ENCODE peak calls at places on chromosomes 2 and 18, in five cellular contexts. One of them, this sample, is unnamed.

GRCh38 chr2:164495491-164496223 is 125.6 kb downstream of the GRB14 start:
- DNase-seq in transverse colon: no peak
- DNase-seq in spleen: no peak
- DNase-seq in sigmoid colon: no peak
- DNase-seq in prostate gland: no peak
- DNase-seq in this sample: no peak

GRCh38 chr2:84881581-84882414 is 914 bp upstream of the TRABD2A start:
- DNase-seq in transverse colon: peak
- DNase-seq in spleen: peak
- DNase-seq in sigmoid colon: peak
- DNase-seq in prostate gland: peak
- DNase-seq in this sample: peak

GRCh38 chr2:99974275-99974674 is 168.1 kb downstream of the AFF3 start:
- DNase-seq in transverse colon: no peak
- DNase-seq in spleen: no peak
- DNase-seq in sigmoid colon: no peak
- DNase-seq in prostate gland: no peak
- DNase-seq in this sample: no peak

GRCh38 chr2:241009601-241010530 is 11.4 kb downstream of the SNED1 start:
- DNase-seq in transverse colon: no peak
- DNase-seq in spleen: peak
- DNase-seq in sigmoid colon: peak
- DNase-seq in prostate gland: peak
- DNase-seq in this sample: peak

GRCh38 chr2:101971836-101972235 is 19.9 kb upstream of the IL1R2 start:
- DNase-seq in transverse colon: no peak
- DNase-seq in spleen: no peak
- DNase-seq in sigmoid colon: no peak
- DNase-seq in prostate gland: no peak
- DNase-seq in this sample: no peak

GRCh38 chr2:199458017-199458805 is 472 bp upstream of the SATB2 start:
- DNase-seq in transverse colon: no peak
- DNase-seq in spleen: peak
- DNase-seq in sigmoid colon: peak
- DNase-seq in prostate gland: no peak
- DNase-seq in this sample: peak

GRCh38 chr2:217996345-217996744 is 6.5 kb downstream of the TNS1 start:
- DNase-seq in transverse colon: no peak
- DNase-seq in spleen: no peak
- DNase-seq in sigmoid colon: no peak
- DNase-seq in prostate gland: no peak
- DNase-seq in this sample: no peak

GRCh38 chr2:58097025-58097424 is 50.4 kb downstream of the VRK2 start:
- DNase-seq in transverse colon: no peak
- DNase-seq in spleen: no peak
- DNase-seq in sigmoid colon: no peak
- DNase-seq in prostate gland: no peak
- DNase-seq in this sample: no peak

GRCh38 chr2:98478861-98479770 is 34.5 kb downstream of the INPP4A start:
- DNase-seq in transverse colon: no peak
- DNase-seq in spleen: peak
- DNase-seq in sigmoid colon: peak
- DNase-seq in prostate gland: no peak
- DNase-seq in this sample: no peak

GRCh38 chr2:105925390-105925789 is 180.7 kb downstream of the NCK2 start:
- DNase-seq in transverse colon: no peak
- DNase-seq in spleen: no peak
- DNase-seq in sigmoid colon: no peak
- DNase-seq in prostate gland: no peak
- DNase-seq in this sample: no peak

GRCh38 chr2:179096090-179096489 is 46.2 kb upstream of the CCDC141 start:
- DNase-seq in transverse colon: peak
- DNase-seq in spleen: no peak
- DNase-seq in sigmoid colon: no peak
- DNase-seq in prostate gland: no peak
- DNase-seq in this sample: no peak

GRCh38 chr2:12176621-12177020 is 430.2 kb downstream of the LPIN1 start:
- DNase-seq in transverse colon: no peak
- DNase-seq in spleen: no peak
- DNase-seq in sigmoid colon: no peak
- DNase-seq in prostate gland: no peak
- DNase-seq in this sample: no peak

GRCh38 chr2:144830543-144830942 is 310.6 kb upstream of the ZEB2 start:
- DNase-seq in transverse colon: no peak
- DNase-seq in spleen: no peak
- DNase-seq in sigmoid colon: no peak
- DNase-seq in prostate gland: no peak
- DNase-seq in this sample: no peak

GRCh38 chr2:29562896-29563295 is 358.5 kb downstream of the ALK start:
- DNase-seq in transverse colon: no peak
- DNase-seq in spleen: no peak
- DNase-seq in sigmoid colon: no peak
- DNase-seq in prostate gland: no peak
- DNase-seq in this sample: no peak

GRCh38 chr2:111058264-111058663 is 62.5 kb upstream of the BCL2L11 start:
- DNase-seq in transverse colon: no peak
- DNase-seq in spleen: no peak
- DNase-seq in sigmoid colon: no peak
- DNase-seq in prostate gland: no peak
- DNase-seq in this sample: no peak

GRCh38 chr18:2410688-2411087 is 160.6 kb downstream of the METTL4 start:
- DNase-seq in transverse colon: no peak
- DNase-seq in spleen: no peak
- DNase-seq in sigmoid colon: no peak
- DNase-seq in prostate gland: no peak
- DNase-seq in this sample: no peak

GRCh38 chr2:23915327-23915726 is 11.6 kb downstream of the ATAD2B start:
- DNase-seq in transverse colon: no peak
- DNase-seq in spleen: no peak
- DNase-seq in sigmoid colon: no peak
- DNase-seq in prostate gland: no peak
- DNase-seq in this sample: no peak

GRCh38 chr2:61660511-61661388 is 122.6 kb upstream of the XPO1 start:
- DNase-seq in transverse colon: no peak
- DNase-seq in spleen: no peak
- DNase-seq in sigmoid colon: no peak
- DNase-seq in prostate gland: no peak
- DNase-seq in this sample: no peak

GRCh38 chr2:225334524-225334923 is 65.0 kb upstream of the NYAP2 start:
- DNase-seq in transverse colon: no peak
- DNase-seq in spleen: no peak
- DNase-seq in sigmoid colon: no peak
- DNase-seq in prostate gland: no peak
- DNase-seq in this sample: no peak

GRCh38 chr2:132645176-132645575 is 24.8 kb downstream of the LYPD1 start:
- DNase-seq in transverse colon: no peak
- DNase-seq in spleen: no peak
- DNase-seq in sigmoid colon: no peak
- DNase-seq in prostate gland: no peak
- DNase-seq in this sample: no peak

GRCh38 chr2:64401501-64401880 is 52.5 kb upstream of the LGALSL start:
- DNase-seq in transverse colon: peak
- DNase-seq in spleen: no peak
- DNase-seq in sigmoid colon: no peak
- DNase-seq in prostate gland: no peak
- DNase-seq in this sample: peak

GRCh38 chr18:46596119-46596518 is 60.9 kb downstream of the LOXHD1 start:
- DNase-seq in transverse colon: no peak
- DNase-seq in spleen: no peak
- DNase-seq in sigmoid colon: no peak
- DNase-seq in prostate gland: no peak
- DNase-seq in this sample: no peak

GRCh38 chr2:37201208-37201607 is 4.9 kb downstream of the CEBPZOS start:
- DNase-seq in transverse colon: no peak
- DNase-seq in spleen: no peak
- DNase-seq in sigmoid colon: no peak
- DNase-seq in prostate gland: no peak
- DNase-seq in this sample: no peak

GRCh38 chr2:68031546-68032160 is 31.2 kb downstream of the C1D start:
- DNase-seq in transverse colon: no peak
- DNase-seq in spleen: no peak
- DNase-seq in sigmoid colon: no peak
- DNase-seq in prostate gland: no peak
- DNase-seq in this sample: no peak

GRCh38 chr2:31170071-31170698 is 31.9 kb upstream of the GALNT14 start:
- DNase-seq in transverse colon: peak
- DNase-seq in spleen: peak
- DNase-seq in sigmoid colon: no peak
- DNase-seq in prostate gland: peak
- DNase-seq in this sample: no peak

DNA sequence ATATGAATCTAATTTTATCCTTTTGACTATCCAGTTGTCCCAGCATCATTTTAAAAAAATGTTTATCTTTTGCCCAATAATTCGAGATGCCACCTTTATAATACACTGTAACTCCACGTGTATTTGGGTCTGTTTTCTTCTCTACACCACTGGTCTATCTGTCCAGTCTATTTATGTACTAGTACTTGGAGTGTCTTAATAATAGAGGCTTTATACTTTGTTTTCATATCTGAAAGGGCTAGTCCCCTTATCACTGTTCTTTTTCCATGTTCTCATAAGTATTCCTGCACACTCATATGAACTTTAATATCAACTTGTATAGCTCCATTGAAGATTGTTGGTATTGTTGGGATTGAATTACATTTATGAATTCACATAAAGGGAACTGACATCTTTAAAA is 101.1 kb upstream of the RMP24 start:
- DNase-seq in transverse colon: no peak
- DNase-seq in spleen: no peak
- DNase-seq in sigmoid colon: no peak
- DNase-seq in prostate gland: no peak
- DNase-seq in this sample: no peak
- TF ChIP-seq CTCF in transverse colon: no peak
- TF ChIP-seq CTCF in spleen: no peak
- TF ChIP-seq CTCF in sigmoid colon: no peak
- TF ChIP-seq CTCF in prostate gland: no peak
- TF ChIP-seq CTCF in this sample: no peak

GRCh38 chr2:188928643-188929042 is 45.5 kb upstream of the COL3A1 start:
- DNase-seq in transverse colon: no peak
- DNase-seq in spleen: no peak
- DNase-seq in sigmoid colon: no peak
- DNase-seq in prostate gland: no peak
- DNase-seq in this sample: no peak

GRCh38 chr2:188931361-188931760 is 42.8 kb upstream of the COL3A1 start:
- DNase-seq in transverse colon: no peak
- DNase-seq in spleen: no peak
- DNase-seq in sigmoid colon: no peak
- DNase-seq in prostate gland: no peak
- DNase-seq in this sample: no peak
- H3K4me3 ChIP-seq in transverse colon: no peak
- H3K4me3 ChIP-seq in spleen: no peak
- H3K4me3 ChIP-seq in sigmoid colon: no peak
- H3K4me3 ChIP-seq in prostate gland: no peak
- H3K4me3 ChIP-seq in this sample: no peak

GRCh38 chr2:215396595-215397313 is 39.1 kb downstream of the FN1 start:
- DNase-seq in transverse colon: no peak
- DNase-seq in spleen: no peak
- DNase-seq in sigmoid colon: no peak
- DNase-seq in prostate gland: no peak
- DNase-seq in this sample: no peak
- TF ChIP-seq POLR2AphosphoS5 in transverse colon: peak
- TF ChIP-seq POLR2AphosphoS5 in spleen: no peak
- TF ChIP-seq POLR2AphosphoS5 in sigmoid colon: peak
- TF ChIP-seq POLR2AphosphoS5 in prostate gland: no peak
- TF ChIP-seq POLR2AphosphoS5 in this sample: no peak

DNA sequence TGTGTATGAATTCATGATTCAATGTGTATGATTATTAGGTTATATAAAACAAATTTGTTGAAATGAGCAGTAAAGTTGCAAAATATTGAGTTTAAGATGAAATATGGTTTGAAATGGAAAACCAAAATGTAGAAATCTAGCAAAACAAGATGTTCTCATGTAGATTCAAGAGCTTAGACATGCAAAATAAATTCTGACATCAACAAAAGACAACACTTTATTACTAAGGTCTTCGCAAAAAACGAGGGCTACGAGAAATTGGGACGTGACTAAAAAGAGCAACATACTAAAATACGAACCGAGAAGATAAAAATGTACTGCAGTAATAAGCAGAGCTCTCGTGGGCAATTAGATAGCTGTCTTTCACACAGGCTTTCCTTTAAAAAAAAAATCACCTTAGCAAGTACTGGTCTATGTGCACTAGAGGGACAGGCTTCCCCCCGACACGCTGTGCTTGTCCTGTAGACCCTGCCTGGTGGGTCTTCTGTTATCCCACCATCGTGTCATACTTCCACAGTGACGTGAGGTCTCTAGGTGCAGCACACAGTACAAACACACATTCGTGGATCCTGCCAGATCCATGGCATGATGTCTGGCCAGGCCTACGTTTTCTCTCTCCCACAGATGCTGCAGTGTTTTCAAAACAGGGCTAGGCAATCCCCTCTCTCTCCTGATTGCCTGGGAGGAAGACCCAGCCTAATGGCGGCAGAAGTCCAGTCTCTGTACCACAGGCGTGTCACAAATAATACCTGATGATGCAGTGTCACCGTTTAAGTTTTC is 240.8 kb downstream of the TCF4 start:
- DNase-seq in transverse colon: no peak
- DNase-seq in spleen: no peak
- DNase-seq in sigmoid colon: no peak
- DNase-seq in prostate gland: no peak
- DNase-seq in this sample: no peak
- TF ChIP-seq CTCF in transverse colon: no peak
- TF ChIP-seq CTCF in spleen: no peak
- TF ChIP-seq CTCF in sigmoid colon: no peak
- TF ChIP-seq CTCF in prostate gland: no peak
- TF ChIP-seq CTCF in this sample: no peak

GRCh38 chr2:16053437-16054257 is 113.3 kb downstream of the MYCN start:
- DNase-seq in transverse colon: no peak
- DNase-seq in spleen: no peak
- DNase-seq in sigmoid colon: no peak
- DNase-seq in prostate gland: no peak
- DNase-seq in this sample: no peak
- H3K4me3 ChIP-seq in transverse colon: no peak
- H3K4me3 ChIP-seq in spleen: no peak
- H3K4me3 ChIP-seq in sigmoid colon: no peak
- H3K4me3 ChIP-seq in prostate gland: no peak
- H3K4me3 ChIP-seq in this sample: no peak

GRCh38 chr18:7480853-7481252 is 86.3 kb upstream of the PTPRM start:
- DNase-seq in transverse colon: no peak
- DNase-seq in spleen: no peak
- DNase-seq in sigmoid colon: no peak
- DNase-seq in prostate gland: no peak
- DNase-seq in this sample: no peak

GRCh38 chr18:7485616-7486015 is 81.5 kb upstream of the PTPRM start:
- DNase-seq in transverse colon: peak
- DNase-seq in spleen: no peak
- DNase-seq in sigmoid colon: peak
- DNase-seq in prostate gland: no peak
- DNase-seq in this sample: no peak

GRCh38 chr18:7482342-7482741 is 84.8 kb upstream of the PTPRM start:
- DNase-seq in transverse colon: no peak
- DNase-seq in spleen: no peak
- DNase-seq in sigmoid colon: no peak
- DNase-seq in prostate gland: no peak
- DNase-seq in this sample: no peak

GRCh38 chr18:7476386-7476785 is 90.7 kb upstream of the PTPRM start:
- DNase-seq in transverse colon: no peak
- DNase-seq in spleen: no peak
- DNase-seq in sigmoid colon: no peak
- DNase-seq in prostate gland: no peak
- DNase-seq in this sample: no peak

GRCh38 chr18:7479756-7480155 is 87.4 kb upstream of the PTPRM start:
- DNase-seq in transverse colon: no peak
- DNase-seq in spleen: no peak
- DNase-seq in sigmoid colon: no peak
- DNase-seq in prostate gland: no peak
- DNase-seq in this sample: no peak
- TF ChIP-seq POLR2AphosphoS5 in transverse colon: no peak
- TF ChIP-seq POLR2AphosphoS5 in spleen: no peak
- TF ChIP-seq POLR2AphosphoS5 in sigmoid colon: no peak
- TF ChIP-seq POLR2AphosphoS5 in prostate gland: peak
- TF ChIP-seq POLR2AphosphoS5 in this sample: no peak